ENCODE peak calls at places on chromosomes 5 and 9, in four cellular contexts. C, O, A and P are unnamed samples.

GRCh38 chr9:33124716-33125378 is 42.3 kb downstream of the B4GALT1 start:
- DNase-seq in C (no peak), O (peak), A (no peak), P (no peak)

GRCh38 chr5:88684136-88684500 is 198.9 kb downstream of the MEF2C start:
- DNase-seq in C (no peak), O (no peak), A (no peak), P (no peak)

GRCh38 chr9:5425006-5425628 is 12.6 kb downstream of the PLGRKT start:
- DNase-seq in C (peak), O (peak), A (no peak), P (no peak)

GRCh38 chr5:112968411-112969106 is 8.0 kb upstream of the DCP2 start:
- DNase-seq in C (no peak), O (no peak), A (peak), P (no peak)

GRCh38 chr5:141476132-141476909 is 555 bp downstream of the PCDHGC3 start:
- DNase-seq in C (peak), O (peak), A (peak), P (peak)

GRCh38 chr9:34145165-34145564 is 18.7 kb upstream of the DCAF12 start:
- DNase-seq in C (no peak), O (no peak), A (no peak), P (peak)

GRCh38 chr5:177475563-177476427 is 2.4 kb upstream of the DBN1 start:
- DNase-seq in C (no peak), O (no peak), A (no peak), P (no peak)

GRCh38 chr5:77080905-77081304 is 6.2 kb downstream of the ZBED3 start:
- DNase-seq in C (no peak), O (no peak), A (no peak), P (no peak)

GRCh38 chr9:133855802-133856592 is 117.8 kb upstream of the SARDH start:
- DNase-seq in C (peak), O (no peak), A (no peak), P (no peak)

GRCh38 chr9:114662081-114662989 is 4.7 kb upstream of the TEX53 start:
- DNase-seq in C (peak), O (peak), A (no peak), P (peak)

GRCh38 chr5:40223884-40224402 is 455.8 kb upstream of the PTGER4 start:
- DNase-seq in C (peak), O (no peak), A (peak), P (no peak)

GRCh38 chr9:133706651-133707050 is 31.5 kb downstream of the SARDH start:
- DNase-seq in C (no peak), O (no peak), A (no peak), P (peak)

GRCh38 chr9:37914701-37915358 is 10.9 kb upstream of the SLC25A51 start:
- DNase-seq in C (no peak), O (no peak), A (no peak), P (no peak)

GRCh38 chr5:164119806-164120440 is 614.5 kb downstream of the MAT2B start:
- DNase-seq in C (peak), O (peak), A (peak), P (peak)

GRCh38 chr9:131986576-131986975 is 93.1 kb downstream of the MED27 start:
- DNase-seq in C (no peak), O (no peak), A (no peak), P (no peak)

GRCh38 chr9:98178874-98179850 is 13.3 kb downstream of the CORO2A start:
- DNase-seq in C (no peak), O (no peak), A (no peak), P (no peak)

GRCh38 chr5:115100556-115100955 is 69.2 kb downstream of the TRIM36 start:
- DNase-seq in C (no peak), O (no peak), A (no peak), P (no peak)

GRCh38 chr5:133977858-133978257 is 9.4 kb upstream of the C5orf15 start:
- DNase-seq in C (no peak), O (no peak), A (peak), P (no peak)

GRCh38 chr9:96852676-96853075 is 1.6 kb downstream of the ZNF782 start:
- DNase-seq in C (no peak), O (no peak), A (no peak), P (no peak)

GRCh38 chr9:21709464-21710058 is 92.9 kb upstream of the MTAP start:
- DNase-seq in C (no peak), O (peak), A (no peak), P (peak)

GRCh38 chr5:54643679-54644078 is 126.1 kb downstream of the SNX18 start:
- DNase-seq in C (peak), O (no peak), A (no peak), P (no peak)

GRCh38 chr9:16575142-16575877 is 295.2 kb downstream of the BNC2 start:
- DNase-seq in C (no peak), O (peak), A (no peak), P (peak)

GRCh38 chr5:180294401-180294800 is 2.5 kb upstream of the MAPK9 start:
- DNase-seq in C (no peak), O (no peak), A (no peak), P (no peak)

GRCh38 chr5:132272341-132273210 is 15.1 kb downstream of the PDLIM4 start:
- DNase-seq in C (peak), O (peak), A (no peak), P (peak)

GRCh38 chr5:102807878-102808502 is 52.9 kb downstream of the PAM start:
- DNase-seq in C (no peak), O (peak), A (no peak), P (peak)

GRCh38 chr5:92514901-92515300 is 1066.1 kb downstream of the NR2F1-AS1 start:
- DNase-seq in C (no peak), O (no peak), A (no peak), P (no peak)

GRCh38 chr9:4141201-4141750 is 158.6 kb downstream of the GLIS3 start:
- DNase-seq in C (no peak), O (no peak), A (no peak), P (no peak)

GRCh38 chr5:76818844-76819831 is at the start of gene F2RL1:
- DNase-seq in C (peak), O (peak), A (no peak), P (peak)

GRCh38 chr9:125634040-125634717 is 72.8 kb downstream of the MAPKAP1 start:
- DNase-seq in C (peak), O (no peak), A (no peak), P (no peak)
- H3K27ac ChIP-seq in C (no peak), O (no peak), A (no peak), P (no peak)

GRCh38 chr9:11992866-11993265 is 700.3 kb upstream of the TYRP1 start:
- DNase-seq in C (peak), O (peak), A (no peak), P (no peak)
- H3K27ac ChIP-seq in C (no peak), O (peak), A (no peak), P (no peak)

GRCh38 chr9:127763918-127764384 is 14.5 kb downstream of the SH2D3C start:
- DNase-seq in C (no peak), O (peak), A (no peak), P (peak)

GRCh38 chr9:127761491-127761904 is 17.0 kb downstream of the SH2D3C start:
- DNase-seq in C (no peak), O (peak), A (no peak), P (peak)

GRCh38 chr9:127761061-127761460 is 17.4 kb downstream of the SH2D3C start:
- DNase-seq in C (no peak), O (no peak), A (no peak), P (no peak)

GRCh38 chr9:127765418-127765817 is 13.0 kb downstream of the SH2D3C start:
- DNase-seq in C (no peak), O (no peak), A (no peak), P (no peak)

DNA sequence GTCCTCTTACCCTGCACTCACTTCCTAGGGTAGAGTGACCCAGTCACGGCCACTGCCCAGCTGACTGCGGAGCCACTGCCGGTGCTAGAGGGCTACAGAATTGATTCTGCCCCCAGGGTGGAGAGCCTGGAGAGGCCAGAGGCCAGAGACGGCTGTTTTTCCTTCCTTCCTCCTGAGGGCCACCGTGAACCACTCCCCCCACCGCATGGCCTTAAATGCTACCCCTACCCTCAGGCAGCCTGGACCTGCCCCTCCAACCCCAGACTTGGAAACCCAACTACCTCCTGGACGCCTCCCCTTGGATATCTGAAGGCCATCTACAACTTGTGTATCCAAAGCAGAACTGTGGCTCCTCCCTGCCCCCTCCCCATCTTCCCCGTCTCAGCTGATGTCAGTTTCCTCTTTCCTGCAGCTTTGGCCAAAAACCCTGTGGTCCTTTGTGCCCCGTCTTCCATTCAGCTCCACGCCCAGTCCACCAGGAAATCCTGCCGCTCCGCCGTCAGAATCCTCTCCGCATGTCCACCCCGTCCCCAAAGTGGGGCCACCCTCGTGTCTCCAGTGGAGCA is 16.3 kb downstream of the SH2D3C start:
- DNase-seq in C (no peak), O (no peak), A (no peak), P (no peak)
- H3K27ac ChIP-seq in C (no peak), O (no peak), A (no peak), P (no peak)

GRCh38 chr9:35488019-35488418 is 1.9 kb upstream of the RUSC2 start:
- DNase-seq in C (no peak), O (no peak), A (no peak), P (no peak)

GRCh38 chr9:35489313-35490154 is at the start of gene RUSC2:
- DNase-seq in C (peak), O (peak), A (peak), P (peak)

GRCh38 chr9:35487066-35487465 is 2.8 kb upstream of the RUSC2 start:
- DNase-seq in C (no peak), O (no peak), A (no peak), P (no peak)

GRCh38 chr9:35490155-35490909 is 421 bp downstream of the RUSC2 start:
- DNase-seq in C (peak), O (peak), A (no peak), P (peak)

GRCh38 chr9:35488566-35489312 is 1.2 kb upstream of the RUSC2 start:
- DNase-seq in C (no peak), O (no peak), A (no peak), P (no peak)
- H3K27ac ChIP-seq in C (peak), O (no peak), A (peak), P (no peak)

GRCh38 chr5:172906436-172906835 is 52.8 kb upstream of the RPL26L1 start:
- DNase-seq in C (no peak), O (no peak), A (no peak), P (peak)
- H3K27ac ChIP-seq in C (peak), O (no peak), A (peak), P (no peak)

DNA sequence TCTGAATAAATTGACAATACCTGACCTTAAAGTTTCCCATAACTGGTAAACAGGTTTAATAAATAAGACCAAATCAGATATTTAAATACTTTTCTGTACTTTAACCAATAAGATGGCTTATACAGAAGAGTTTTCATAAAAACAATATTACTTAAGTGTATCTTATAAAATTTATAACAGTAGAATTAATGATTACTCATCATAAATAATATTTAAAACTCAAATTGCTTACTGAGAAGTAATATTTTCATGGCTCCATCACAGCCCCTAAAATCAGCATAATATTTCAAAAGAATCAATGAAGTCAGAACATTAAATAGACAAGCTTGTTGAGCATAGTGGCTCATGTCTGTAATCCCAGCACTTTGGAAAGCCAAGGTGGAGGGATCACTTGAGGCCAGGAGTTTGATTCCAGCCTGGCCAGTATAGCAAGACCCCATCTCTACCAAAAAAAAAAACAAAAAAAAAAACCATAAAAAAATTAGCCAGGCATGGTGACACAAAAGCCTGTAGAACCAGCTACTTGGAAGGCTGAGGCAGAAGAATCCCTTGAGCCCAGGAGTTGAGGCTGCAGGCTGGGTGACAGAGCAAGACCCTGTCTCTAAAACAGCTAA is 23.5 kb downstream of the HOMER1 start:
- DNase-seq in C (no peak), O (no peak), A (no peak), P (no peak)
- H3K27ac ChIP-seq in C (no peak), O (no peak), A (no peak), P (no peak)

GRCh38 chr9:1709347-1709746 is 305.8 kb upstream of the SMARCA2 start:
- DNase-seq in C (no peak), O (peak), A (no peak), P (no peak)
- H3K27ac ChIP-seq in C (no peak), O (no peak), A (no peak), P (no peak)

DNA sequence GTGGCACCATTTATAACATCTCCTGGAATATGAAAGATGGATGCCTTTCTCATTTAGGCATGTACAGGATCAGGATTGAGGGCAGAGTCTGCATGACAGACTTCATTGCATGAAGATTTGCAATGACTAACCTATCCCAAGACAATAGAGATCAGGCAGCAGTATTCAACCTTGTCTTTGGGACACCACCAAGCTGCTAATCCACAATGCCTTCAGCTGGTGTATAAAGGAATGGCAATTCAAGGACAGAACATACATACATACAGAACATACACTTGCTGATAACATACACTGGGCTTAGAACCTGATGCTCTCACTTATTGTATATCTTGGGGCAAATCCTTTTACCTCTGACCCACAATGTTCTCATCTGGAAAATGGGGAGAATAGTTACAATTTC is 11.5 kb downstream of the BRINP1 start:
- DNase-seq in C (no peak), O (no peak), A (no peak), P (no peak)
- H3K27ac ChIP-seq in C (no peak), O (no peak), A (no peak), P (no peak)

GRCh38 chr5:17070646-17071045 is 134.6 kb upstream of the MYO10 start:
- DNase-seq in C (no peak), O (no peak), A (no peak), P (no peak)

GRCh38 chr5:17061973-17062470 is 125.9 kb upstream of the MYO10 start:
- DNase-seq in C (no peak), O (no peak), A (no peak), P (peak)

GRCh38 chr5:17069995-17070405 is 133.9 kb upstream of the MYO10 start:
- DNase-seq in C (peak), O (no peak), A (no peak), P (no peak)

GRCh38 chr5:17065468-17065867 is 129.4 kb upstream of the MYO10 start:
- DNase-seq in C (no peak), O (no peak), A (no peak), P (peak)

GRCh38 chr5:17067657-17068392 is 131.7 kb upstream of the MYO10 start:
- DNase-seq in C (no peak), O (no peak), A (no peak), P (no peak)
- H3K27ac ChIP-seq in C (no peak), O (no peak), A (no peak), P (no peak)